ENCODE peak calls at places on chromosome 22, in five cellular contexts. R is esophagus squamous epithelium, X is ovary, O is body of pancreas, A is upper lobe of right lung. V is an unnamed sample.

GRCh38 chr22:26777402-26777801 is 120.0 kb downstream of the MIAT start:
- DNase-seq in X (no peak), A (no peak), R (no peak), O (no peak), V (no peak)

GRCh38 chr22:26656896-26657851 is at the start of gene MIAT:
- DNase-seq in O (no peak), R (no peak), X (no peak), A (peak; percentile 67), V (peak; percentile 34)

GRCh38 chr22:20031732-20032406 is 11.0 kb downstream of the TANGO2 start:
- DNase-seq in R (no peak), O (no peak), X (no peak), A (no peak), V (no peak)

GRCh38 chr22:19466848-19467752 is 11.9 kb downstream of the UFD1 start:
- DNase-seq in R (no peak), X (no peak), A (no peak), O (no peak), V (no peak)

GRCh38 chr22:44520695-44521094 is 22.7 kb upstream of the RTL6 start:
- DNase-seq in O (no peak), X (no peak), R (no peak), A (no peak), V (no peak)

GRCh38 chr22:24693359-24693758 is 81.2 kb downstream of the PIWIL3 start:
- DNase-seq in R (no peak), A (no peak), X (no peak), O (no peak), V (no peak)

GRCh38 chr22:38830026-38830844 is 13.6 kb downstream of the NPTXR start:
- DNase-seq in X (no peak), O (no peak), A (no peak), R (no peak), V (no peak)

GRCh38 chr22:21051836-21052400 is 6.2 kb downstream of the LRRC74B start:
- DNase-seq in A (no peak), X (no peak), O (no peak), R (no peak), V (no peak)

GRCh38 chr22:47295982-47296381 is 533.5 kb downstream of the TBC1D22A start:
- DNase-seq in X (no peak), O (no peak), A (no peak), R (no peak), V (no peak)

GRCh38 chr22:19981961-19982920 is 34.4 kb downstream of the ARVCF start:
- DNase-seq in R (no peak), X (no peak), A (no peak), O (no peak), V (no peak)

GRCh38 chr22:25365491-25366261 is 146.2 kb downstream of the CRYBB2 start:
- DNase-seq in A (no peak), O (no peak), X (no peak), R (no peak), V (no peak)

GRCh38 chr22:32836286-32836859 is 34.9 kb downstream of the TIMP3 start:
- DNase-seq in R (no peak), O (no peak), X (no peak), A (no peak), V (no peak)

DNA sequence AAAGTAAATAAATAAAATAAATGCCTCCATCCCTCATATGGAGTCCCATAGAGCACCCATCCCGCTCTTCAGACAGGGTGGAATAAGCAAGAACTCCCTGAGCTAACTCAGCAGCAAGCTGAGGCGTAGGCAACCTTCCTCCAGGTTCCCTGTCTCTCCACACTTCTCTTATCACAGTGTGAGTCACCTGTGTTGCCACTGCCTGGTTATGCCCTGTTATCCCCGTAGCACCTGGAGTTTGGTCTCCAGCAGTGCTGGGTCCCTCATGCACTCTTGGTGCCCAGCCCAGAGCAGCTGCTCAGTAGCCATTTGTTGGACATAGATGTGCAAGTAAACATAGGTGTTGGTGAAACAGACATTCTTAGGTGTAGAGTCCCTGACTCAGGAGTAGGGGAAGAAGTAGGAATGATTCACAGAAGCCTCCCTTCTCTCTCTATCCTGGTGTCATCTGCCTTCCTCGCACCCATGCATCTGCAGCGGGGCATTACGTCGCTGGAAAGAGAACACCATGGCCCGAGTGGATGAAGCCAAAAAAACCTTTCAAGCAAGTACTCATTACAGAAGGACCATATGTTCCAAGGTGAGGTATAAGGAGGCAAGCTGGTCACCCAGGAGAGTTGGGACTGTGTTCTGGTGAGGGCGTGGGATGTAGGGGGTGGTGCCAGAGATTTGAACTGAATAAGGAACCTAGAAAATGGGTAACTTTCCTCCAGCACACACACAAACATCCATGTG is 56.0 kb downstream of the PISD start:
- DNase-seq in R (no peak), O (no peak), X (no peak), A (no peak), V (no peak)
- TF ChIP-seq CTCF in R (no peak), O (no peak), X (no peak), A (no peak), V (no peak)

GRCh38 chr22:18067548-18068341 is 10.0 kb upstream of the PEX26 start:
- DNase-seq in R (no peak), O (no peak), A (peak; percentile 47), X (no peak), V (no peak)
- H3K4me3 ChIP-seq in R (no peak overlapping the region), O (no peak overlapping the region), A (no peak overlapping the region), X (no peak overlapping the region), V (no peak overlapping the region)

DNA sequence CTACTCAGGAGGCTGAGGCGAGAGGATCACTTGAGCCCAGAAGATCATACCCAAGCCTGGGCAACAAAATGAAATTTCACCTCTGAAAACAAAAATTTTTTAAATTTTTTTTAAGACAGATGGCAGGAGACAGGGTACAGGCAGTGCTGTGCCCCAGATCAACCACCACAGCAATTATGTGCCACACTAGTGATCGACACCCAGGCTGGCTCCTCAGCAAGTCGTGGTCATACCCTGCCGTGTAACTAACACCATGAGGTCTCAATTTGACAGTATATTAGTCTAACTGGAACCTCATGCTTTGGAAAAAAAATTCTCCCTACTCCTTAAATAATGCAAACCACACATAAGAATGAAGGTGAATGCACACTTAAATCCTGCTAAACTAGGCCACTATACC is 8.3 kb downstream of the SF3A1 start:
- DNase-seq in X (no peak), R (no peak), A (no peak), O (no peak), V (no peak)
- H3K27me3 ChIP-seq in X (no peaks in the 10 kb centered on the region), R (no peaks in the 10 kb centered on the region), A (no peaks in the 10 kb centered on the region), O (no peaks in the 10 kb centered on the region), V (no peaks in the 10 kb centered on the region)

DNA sequence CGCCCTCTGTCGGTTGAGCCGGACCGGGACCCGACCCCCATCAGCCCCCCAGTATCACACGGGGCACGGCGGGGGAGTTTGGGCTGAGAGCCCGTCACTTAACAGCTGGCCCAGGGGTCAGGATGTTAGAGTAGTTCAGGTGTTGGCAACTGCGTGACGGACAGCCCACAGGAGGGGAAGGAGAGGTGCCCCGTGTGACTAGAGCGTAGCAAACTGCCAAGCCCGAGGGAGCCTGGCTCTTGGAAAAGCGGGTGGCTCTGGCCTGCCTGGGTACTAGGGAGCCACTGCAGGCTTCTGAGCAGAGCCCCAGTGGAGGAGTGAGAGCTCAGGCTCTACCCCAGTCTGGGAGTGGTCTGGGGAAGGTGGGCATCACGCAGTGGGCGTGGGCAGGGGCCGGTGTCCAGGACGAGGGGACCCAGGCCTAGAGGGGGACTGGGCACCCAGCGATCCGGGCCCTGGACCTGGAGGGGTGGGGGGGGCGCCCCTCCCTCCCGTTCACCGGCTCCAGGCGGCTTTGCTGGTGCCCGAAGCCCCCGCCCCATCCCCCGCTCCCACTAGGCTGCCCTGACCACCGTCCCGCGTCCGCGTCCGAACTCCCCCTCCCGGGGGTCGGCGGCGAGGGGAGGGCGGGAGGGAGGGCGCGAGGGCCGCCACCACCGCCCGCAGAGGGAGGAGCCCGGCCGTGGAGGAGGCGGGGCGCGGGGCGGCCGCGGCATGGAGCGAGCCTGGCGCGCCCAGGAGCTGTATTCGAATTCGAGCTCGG is 24.4 kb downstream of the SHANK3 start:
- DNase-seq in O (no peak), A (peak; percentile 65), X (peak; percentile 26), R (no peak), V (peak; percentile 22)
- TF ChIP-seq CTCF in O (peak; percentile 32), A (peak; percentile 40), X (no peak), R (peak; percentile 34), V (no peak)

GRCh38 chr22:37421468-37421877 is 5.8 kb downstream of the ELFN2 start:
- DNase-seq in O (no peak), A (no peak), X (no peak), R (no peak), V (no peak)

GRCh38 chr22:37418627-37419369 is 8.5 kb downstream of the ELFN2 start:
- DNase-seq in X (no peak), R (no peak), O (no peak), A (no peak), V (no peak)

GRCh38 chr22:37420656-37421467 is 6.4 kb downstream of the ELFN2 start:
- DNase-seq in X (no peak), O (peak; percentile 17), A (no peak), R (no peak), V (no peak)

GRCh38 chr22:37419370-37419915 is 7.8 kb downstream of the ELFN2 start:
- DNase-seq in X (no peak), A (no peak), O (no peak), R (no peak), V (no peak)

GRCh38 chr22:37419916-37420655 is 7.2 kb downstream of the ELFN2 start:
- DNase-seq in O (no peak), R (no peak), X (no peak), A (no peak), V (no peak)
- H3K4me3 ChIP-seq in O (no peak overlapping the region), R (no peak overlapping the region), X (no peak overlapping the region), A (peak overlapping the region; percentile 28), V (no peak overlapping the region)

DNA sequence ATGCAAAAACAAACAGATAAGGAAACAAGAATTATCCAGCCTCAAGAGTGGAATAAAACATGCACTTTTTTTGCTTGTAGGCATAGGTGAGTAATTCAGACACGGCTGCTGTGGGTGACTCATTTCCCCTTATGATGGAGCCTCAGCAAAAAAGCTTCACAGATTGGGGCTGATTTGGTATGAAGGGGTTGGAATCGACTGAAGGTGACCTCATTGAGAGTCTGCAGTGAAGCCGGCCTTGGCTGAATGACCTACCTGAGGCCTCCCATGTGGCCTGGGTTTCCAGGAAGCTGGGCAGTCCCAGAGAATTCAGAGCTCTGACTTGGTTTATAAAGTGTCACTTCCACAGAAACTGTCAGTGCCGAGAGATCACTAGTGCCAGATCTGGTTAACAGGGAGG is 34.2 kb upstream of the VPREB1 start:
- DNase-seq in O (no peak), R (no peak), A (no peak), X (no peak), V (no peak)
- H3K27me3 ChIP-seq in O (no peaks in the 10 kb centered on the region), R (peaks cover 46% of the 10 kb centered on the region), A (peaks cover 6% of the 10 kb centered on the region), X (no peaks in the 10 kb centered on the region), V (no peaks in the 10 kb centered on the region)

DNA sequence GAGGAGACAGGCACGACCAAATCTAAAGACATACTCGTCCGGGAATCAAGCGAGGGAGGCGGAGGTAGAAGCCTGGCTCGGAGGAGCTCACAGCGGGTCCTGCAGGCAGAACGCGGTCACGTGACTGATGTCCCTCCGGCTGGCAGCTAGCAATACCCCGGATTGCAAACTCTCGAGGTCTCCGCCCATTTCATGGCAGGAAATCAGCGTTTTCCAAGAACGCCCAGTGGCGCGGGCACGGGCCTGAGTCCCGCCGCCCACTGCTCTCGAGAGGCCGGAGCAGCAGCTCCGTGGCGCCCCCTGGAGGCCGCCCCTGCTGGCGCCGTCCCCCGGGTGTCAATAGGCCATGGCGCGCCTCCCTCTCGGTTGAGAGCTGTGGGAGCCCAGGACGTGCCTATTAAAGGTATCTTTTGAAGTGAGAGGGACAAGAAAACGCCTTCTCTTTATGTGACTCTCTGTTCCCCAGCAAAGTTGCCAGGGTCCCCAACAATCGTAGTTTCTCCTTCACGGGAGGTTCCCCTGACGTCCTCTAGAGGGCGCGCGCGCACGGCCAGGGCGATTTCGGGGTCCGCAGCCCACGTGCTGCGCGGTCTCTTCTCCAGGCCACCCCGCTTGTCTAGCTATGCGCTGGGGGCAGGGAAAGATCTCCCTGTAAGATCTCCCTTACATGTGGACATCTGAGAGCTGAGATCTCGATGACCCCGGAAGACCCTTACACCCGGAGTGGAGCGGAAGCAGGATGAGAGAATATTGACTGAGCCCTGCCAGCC is 37.3 kb upstream of the RBFOX2 start:
- DNase-seq in X (peak; percentile 91), A (peak; percentile 96), R (no peak), O (peak; percentile 96), V (peak; percentile 71)
- TF ChIP-seq CTCF in X (peak; percentile 99), A (peak; percentile 99), R (peak; percentile 99), O (peak; percentile 99), V (peak; percentile 78)

GRCh38 chr22:40094449-40094848 is 83.3 kb upstream of the TNRC6B start:
- DNase-seq in O (no peak), A (no peak), R (no peak), X (no peak), V (no peak)
- H3K4me3 ChIP-seq in O (no peak overlapping the region), A (no peak overlapping the region), R (no peak overlapping the region), X (no peak overlapping the region), V (no peak overlapping the region)

V was measured in WERI-Rb-1.